ENCODE peak calls at places on chromosomes 13 and 19, in nine cellular contexts. One of them, this sample, is unnamed.

GRCh38 chr13:106100261-106100919 is 435.1 kb downstream of the EFNB2 start:
- DNase-seq in foreskin keratinocyte: no peak
- DNase-seq in NCI-H510A treated with DMSO at 0.1 percent for 48 hours: no peak
- DNase-seq in CD8-positive, alpha-beta T cell: no peak
- DNase-seq in nephron progenitor cell: peak
- DNase-seq in hippocampal formation: no peak
- DNase-seq in EL: no peak
- DNase-seq in fibroblast of pulmonary artery: no peak
- DNase-seq in ELR: no peak
- DNase-seq in this sample: no peak

GRCh38 chr19:16654621-16655020 is 5.3 kb downstream of the SMIM7 start:
- DNase-seq in nephron progenitor cell: no peak
- DNase-seq in fibroblast of pulmonary artery: peak
- DNase-seq in hippocampal formation: no peak
- DNase-seq in NCI-H510A treated with DMSO at 0.1 percent for 48 hours: no peak
- DNase-seq in foreskin keratinocyte: no peak
- DNase-seq in ELR: no peak
- DNase-seq in EL: no peak
- DNase-seq in CD8-positive, alpha-beta T cell: no peak
- DNase-seq in this sample: no peak

GRCh38 chr19:18157465-18158063 is 4.6 kb downstream of the PIK3R2 start:
- DNase-seq in CD8-positive, alpha-beta T cell: no peak
- DNase-seq in hippocampal formation: peak
- DNase-seq in fibroblast of pulmonary artery: no peak
- DNase-seq in ELR: no peak
- DNase-seq in EL: no peak
- DNase-seq in foreskin keratinocyte: peak
- DNase-seq in NCI-H510A treated with DMSO at 0.1 percent for 48 hours: peak
- DNase-seq in nephron progenitor cell: peak
- DNase-seq in this sample: peak

GRCh38 chr19:37991841-37992248 is 84.8 kb downstream of the SIPA1L3 start:
- DNase-seq in fibroblast of pulmonary artery: no peak
- DNase-seq in nephron progenitor cell: no peak
- DNase-seq in NCI-H510A treated with DMSO at 0.1 percent for 48 hours: no peak
- DNase-seq in CD8-positive, alpha-beta T cell: no peak
- DNase-seq in ELR: no peak
- DNase-seq in hippocampal formation: no peak
- DNase-seq in EL: peak
- DNase-seq in foreskin keratinocyte: peak
- DNase-seq in this sample: no peak

GRCh38 chr19:16447015-16447384 is 24.8 kb downstream of the EPS15L1 start:
- DNase-seq in ELR: peak
- DNase-seq in CD8-positive, alpha-beta T cell: peak
- DNase-seq in foreskin keratinocyte: peak
- DNase-seq in EL: peak
- DNase-seq in nephron progenitor cell: no peak
- DNase-seq in NCI-H510A treated with DMSO at 0.1 percent for 48 hours: no peak
- DNase-seq in hippocampal formation: no peak
- DNase-seq in fibroblast of pulmonary artery: peak
- DNase-seq in this sample: no peak

GRCh38 chr13:74629985-74630384 is 495.8 kb upstream of the KLF12 start:
- DNase-seq in fibroblast of pulmonary artery: no peak
- DNase-seq in ELR: no peak
- DNase-seq in NCI-H510A treated with DMSO at 0.1 percent for 48 hours: no peak
- DNase-seq in CD8-positive, alpha-beta T cell: no peak
- DNase-seq in EL: no peak
- DNase-seq in foreskin keratinocyte: no peak
- DNase-seq in hippocampal formation: no peak
- DNase-seq in nephron progenitor cell: no peak
- DNase-seq in this sample: no peak

GRCh38 chr19:10226376-10227214 is 4.5 kb downstream of the S1PR2 start:
- DNase-seq in foreskin keratinocyte: no peak
- DNase-seq in nephron progenitor cell: peak
- DNase-seq in EL: peak
- DNase-seq in ELR: peak
- DNase-seq in NCI-H510A treated with DMSO at 0.1 percent for 48 hours: no peak
- DNase-seq in hippocampal formation: no peak
- DNase-seq in CD8-positive, alpha-beta T cell: no peak
- DNase-seq in fibroblast of pulmonary artery: peak
- DNase-seq in this sample: no peak

GRCh38 chr19:44879309-44880065 is 11.6 kb upstream of the TOMM40 start:
- DNase-seq in ELR: no peak
- DNase-seq in foreskin keratinocyte: no peak
- DNase-seq in nephron progenitor cell: peak
- DNase-seq in CD8-positive, alpha-beta T cell: no peak
- DNase-seq in EL: no peak
- DNase-seq in hippocampal formation: no peak
- DNase-seq in NCI-H510A treated with DMSO at 0.1 percent for 48 hours: no peak
- DNase-seq in fibroblast of pulmonary artery: no peak
- DNase-seq in this sample: no peak

GRCh38 chr13:51235756-51236564 is 13.8 kb downstream of the FAM124A start:
- DNase-seq in EL: no peak
- DNase-seq in CD8-positive, alpha-beta T cell: no peak
- DNase-seq in fibroblast of pulmonary artery: no peak
- DNase-seq in foreskin keratinocyte: no peak
- DNase-seq in hippocampal formation: no peak
- DNase-seq in ELR: no peak
- DNase-seq in NCI-H510A treated with DMSO at 0.1 percent for 48 hours: no peak
- DNase-seq in nephron progenitor cell: no peak
- DNase-seq in this sample: no peak

GRCh38 chr19:39351537-39352037 is 9.4 kb downstream of the SAMD4B start:
- DNase-seq in CD8-positive, alpha-beta T cell: no peak
- DNase-seq in nephron progenitor cell: no peak
- DNase-seq in foreskin keratinocyte: no peak
- DNase-seq in EL: peak
- DNase-seq in hippocampal formation: peak
- DNase-seq in ELR: peak
- DNase-seq in NCI-H510A treated with DMSO at 0.1 percent for 48 hours: no peak
- DNase-seq in fibroblast of pulmonary artery: no peak
- DNase-seq in this sample: no peak

GRCh38 chr13:96294930-96295657 is 205.2 kb downstream of the HS6ST3 start:
- DNase-seq in foreskin keratinocyte: no peak
- DNase-seq in NCI-H510A treated with DMSO at 0.1 percent for 48 hours: no peak
- DNase-seq in EL: no peak
- DNase-seq in hippocampal formation: no peak
- DNase-seq in CD8-positive, alpha-beta T cell: no peak
- DNase-seq in fibroblast of pulmonary artery: no peak
- DNase-seq in ELR: no peak
- DNase-seq in nephron progenitor cell: no peak
- DNase-seq in this sample: no peak

GRCh38 chr13:38954291-38954690 is 36.3 kb downstream of the STOML3 start:
- DNase-seq in EL: peak
- DNase-seq in nephron progenitor cell: no peak
- DNase-seq in fibroblast of pulmonary artery: peak
- DNase-seq in CD8-positive, alpha-beta T cell: no peak
- DNase-seq in foreskin keratinocyte: no peak
- DNase-seq in ELR: peak
- DNase-seq in NCI-H510A treated with DMSO at 0.1 percent for 48 hours: no peak
- DNase-seq in hippocampal formation: no peak
- DNase-seq in this sample: no peak

GRCh38 chr19:5607318-5608270 is 15.0 kb downstream of the SAFB2 start:
- DNase-seq in ELR: no peak
- DNase-seq in nephron progenitor cell: no peak
- DNase-seq in foreskin keratinocyte: no peak
- DNase-seq in NCI-H510A treated with DMSO at 0.1 percent for 48 hours: no peak
- DNase-seq in CD8-positive, alpha-beta T cell: no peak
- DNase-seq in fibroblast of pulmonary artery: no peak
- DNase-seq in EL: no peak
- DNase-seq in hippocampal formation: no peak
- DNase-seq in this sample: no peak

GRCh38 chr19:408441-409005 is 424 bp downstream of the C2CD4C start:
- DNase-seq in foreskin keratinocyte: no peak
- DNase-seq in ELR: no peak
- DNase-seq in fibroblast of pulmonary artery: no peak
- DNase-seq in EL: no peak
- DNase-seq in CD8-positive, alpha-beta T cell: no peak
- DNase-seq in NCI-H510A treated with DMSO at 0.1 percent for 48 hours: no peak
- DNase-seq in hippocampal formation: no peak
- DNase-seq in nephron progenitor cell: peak
- DNase-seq in this sample: no peak

GRCh38 chr19:19338082-19338481 is 17.5 kb downstream of the MAU2 start:
- DNase-seq in fibroblast of pulmonary artery: peak
- DNase-seq in foreskin keratinocyte: peak
- DNase-seq in CD8-positive, alpha-beta T cell: no peak
- DNase-seq in EL: peak
- DNase-seq in nephron progenitor cell: no peak
- DNase-seq in hippocampal formation: no peak
- DNase-seq in ELR: no peak
- DNase-seq in NCI-H510A treated with DMSO at 0.1 percent for 48 hours: no peak
- DNase-seq in this sample: no peak

GRCh38 chr13:102680842-102681725 is 13.8 kb downstream of the METTL21C start:
- DNase-seq in EL: peak
- DNase-seq in ELR: peak
- DNase-seq in CD8-positive, alpha-beta T cell: no peak
- DNase-seq in nephron progenitor cell: no peak
- DNase-seq in foreskin keratinocyte: no peak
- DNase-seq in NCI-H510A treated with DMSO at 0.1 percent for 48 hours: no peak
- DNase-seq in hippocampal formation: peak
- DNase-seq in fibroblast of pulmonary artery: peak
- DNase-seq in this sample: no peak

This sample was measured in DMS153.